ENCODE peak calls at places on chromosomes 11 and 22, in five cellular contexts. O, D, W, Y and H are unnamed samples.

GRCh38 chr22:39299829-39300178 is 19.6 kb downstream of the RPL3 start:
- DNase-seq in O (no peak), D (no peak), W (no peak), Y (no peak), H (no peak)

GRCh38 chr22:44721206-44721605 is 19.2 kb downstream of the PRR5 start:
- DNase-seq in O (no peak), D (no peak), W (no peak), Y (no peak), H (no peak)

GRCh38 chr11:65887723-65888162 is 528 bp downstream of the FIBP start:
- DNase-seq in O (peak; percentile 69), D (no peak), W (no peak), Y (no peak), H (peak; percentile 57)

GRCh38 chr22:37287550-37287951 is 5.2 kb downstream of the CYTH4 start:
- DNase-seq in O (no peak), D (no peak), W (no peak), Y (no peak), H (no peak)

GRCh38 chr11:87251560-87251959 is 213.8 kb downstream of the TMEM135 start:
- DNase-seq in O (peak; percentile 39), D (no peak), W (no peak), Y (no peak), H (peak; percentile 44)

GRCh38 chr11:126139541-126140091 is 71.8 kb downstream of the RPUSD4 start:
- DNase-seq in O (no peak), D (peak; percentile 95), W (peak; percentile 77), Y (no peak), H (peak; percentile 72)

GRCh38 chr11:88320149-88320559 is 17.4 kb downstream of the CTSC start:
- DNase-seq in O (no peak), D (peak; percentile 45), W (peak; percentile 95), Y (peak; percentile 71), H (peak; percentile 85)

GRCh38 chr22:29503811-29504372 is 23.9 kb downstream of the NEFH start:
- DNase-seq in O (peak; percentile 34), D (peak; percentile 83), W (peak; percentile 88), Y (peak; percentile 29), H (peak; percentile 81)

GRCh38 chr11:106391771-106392412 is 314.4 kb downstream of the AASDHPPT start:
- DNase-seq in O (peak; percentile 12), D (peak; percentile 78), W (peak; percentile 64), Y (peak; percentile 44), H (peak; percentile 44)

GRCh38 chr11:2531987-2532703 is 87.3 kb downstream of the KCNQ1 start:
- DNase-seq in O (no peak), D (no peak), W (no peak), Y (no peak), H (no peak)

GRCh38 chr11:44950036-44950624 is 553 bp downstream of the TP53I11 start:
- DNase-seq in O (no peak), D (no peak), W (peak; percentile 16), Y (no peak), H (no peak)

GRCh38 chr22:37187891-37188761 is at the start of gene C1QTNF6:
- DNase-seq in O (peak; percentile 72), D (peak; percentile 87), W (peak; percentile 69), Y (no peak), H (peak; percentile 35)

GRCh38 chr22:23829845-23830372 is 8.9 kb downstream of the DERL3 start:
- DNase-seq in O (no peak), D (peak; percentile 90), W (peak; percentile 89), Y (peak; percentile 85), H (peak; percentile 94)

GRCh38 chr11:62552465-62552782 is 5.8 kb upstream of the AHNAK start:
- DNase-seq in O (peak; percentile 52), D (peak; percentile 60), W (peak; percentile 65), Y (no peak), H (peak; percentile 82)

GRCh38 chr11:72038491-72038890 is 39.8 kb downstream of the IL18BP start:
- DNase-seq in O (peak; percentile 17), D (peak; percentile 82), W (peak; percentile 84), Y (peak; percentile 46), H (peak; percentile 81)

GRCh38 chr11:118193910-118194566 is 17.6 kb upstream of the SCN2B start:
- DNase-seq in O (no peak), D (no peak), W (no peak), Y (no peak), H (no peak)

GRCh38 chr22:32853662-32854061 is 52.2 kb downstream of the TIMP3 start:
- DNase-seq in O (no peak), D (no peak), W (peak; percentile 28), Y (no peak), H (no peak)

GRCh38 chr11:60825118-60825517 is 16.8 kb upstream of the CCDC86 start:
- DNase-seq in O (no peak), D (no peak), W (no peak), Y (no peak), H (no peak)

GRCh38 chr22:17154971-17155370 is 4.1 kb downstream of the HDHD5 start:
- DNase-seq in O (no peak), D (no peak), W (no peak), Y (no peak), H (peak; percentile 16)

GRCh38 chr11:134363592-134363991 is 31.8 kb downstream of the GLB1L2 start:
- DNase-seq in O (no peak), D (no peak), W (no peak), Y (no peak), H (no peak)

GRCh38 chr11:17649696-17650600 is 69.4 kb upstream of the MYOD1 start:
- DNase-seq in O (no peak), D (no peak), W (peak; percentile 4), Y (no peak), H (peak; percentile 6)

GRCh38 chr11:106761240-106761639 is 257.0 kb downstream of the GUCY1A2 start:
- DNase-seq in O (no peak), D (no peak), W (no peak), Y (no peak), H (no peak)

GRCh38 chr11:73198677-73199076 is 19.4 kb upstream of the P2RY2 start:
- DNase-seq in O (peak; percentile 53), D (peak; percentile 25), W (no peak), Y (no peak), H (no peak)

GRCh38 chr11:122706689-122707088 is 51.2 kb downstream of the UBASH3B start:
- DNase-seq in O (peak; percentile 47), D (peak; percentile 52), W (peak; percentile 68), Y (no peak), H (peak; percentile 79)

GRCh38 chr22:24076091-24076867 is 65.2 kb downstream of the CABIN1 start:
- DNase-seq in O (peak; percentile 74), D (no peak), W (no peak), Y (no peak), H (peak; percentile 49)

GRCh38 chr11:88246680-88247079 is 71.4 kb upstream of the RAB38 start:
- DNase-seq in O (peak; percentile 90), D (peak; percentile 92), W (peak; percentile 22), Y (peak; percentile 76), H (peak; percentile 96)

DNA sequence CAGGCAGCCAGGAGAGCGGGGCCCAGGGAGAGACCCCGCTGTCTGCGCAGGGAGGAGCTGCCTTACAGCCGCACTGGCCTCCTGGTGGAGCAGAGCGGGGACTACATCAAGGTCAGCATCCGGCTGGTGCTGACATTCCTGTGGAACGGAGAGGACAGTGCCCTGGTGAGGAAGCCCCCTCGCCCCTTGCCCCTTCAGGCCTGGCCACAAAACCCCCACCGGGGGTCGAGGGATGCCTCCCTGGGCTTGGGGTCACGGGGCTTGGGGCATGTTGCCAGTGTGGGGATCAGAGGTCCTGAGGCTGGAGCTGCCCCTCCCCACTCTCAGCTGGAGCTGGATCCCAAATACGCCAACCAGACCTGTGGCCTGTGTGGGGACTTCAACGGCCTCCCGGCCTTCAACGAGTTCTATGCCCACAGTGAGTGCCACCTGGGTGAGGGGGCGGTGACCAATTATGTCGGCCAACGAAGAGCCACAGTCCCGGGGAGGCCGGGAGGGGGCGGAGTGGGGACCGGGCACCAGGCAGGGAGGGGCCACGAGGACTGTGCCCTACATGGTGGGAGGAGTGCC is 4.2 kb downstream of the MUC5B start:
- DNase-seq in O (no peak), D (no peak), W (no peak), Y (no peak), H (no peak)
- TF ChIP-seq CTCF in O (no peak), D (peak; percentile 51), W (no peak), Y (peak; percentile 34), H (no peak)

GRCh38 chr22:46473021-46473779 is 64.2 kb downstream of the CELSR1 start:
- DNase-seq in O (no peak), D (no peak), W (no peak), Y (no peak), H (no peak)

GRCh38 chr22:46471901-46472721 is 65.3 kb downstream of the CELSR1 start:
- DNase-seq in O (peak; percentile 51), D (no peak), W (no peak), Y (no peak), H (no peak)

GRCh38 chr22:46469701-46470100 is 67.7 kb downstream of the CELSR1 start:
- DNase-seq in O (no peak), D (no peak), W (no peak), Y (no peak), H (no peak)

GRCh38 chr22:46473896-46474557 is 63.4 kb downstream of the CELSR1 start:
- DNase-seq in O (no peak), D (no peak), W (no peak), Y (no peak), H (no peak)

DNA sequence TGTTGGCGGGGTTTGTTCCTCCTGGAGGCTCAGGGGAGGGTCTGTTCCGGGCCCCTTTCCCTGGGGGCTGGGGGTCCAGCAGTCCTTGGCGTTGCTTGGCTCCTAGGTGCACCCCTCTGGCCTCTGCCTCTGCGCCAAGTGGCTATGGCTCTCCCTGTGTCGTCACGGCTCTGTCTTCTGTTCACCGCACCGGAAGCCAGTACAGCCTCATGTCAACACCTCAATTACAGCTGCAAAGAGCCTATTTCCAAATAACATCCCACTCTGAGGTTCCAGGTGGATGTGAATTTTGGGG is 64.8 kb downstream of the CELSR1 start:
- DNase-seq in O (no peak), D (no peak), W (no peak), Y (no peak), H (no peak)
- H3K4me3 ChIP-seq in O (no peak overlapping the region), D (no peak overlapping the region), W (no peak overlapping the region), Y (no peak overlapping the region), H (no peak overlapping the region)

GRCh38 chr11:63915961-63916836 is 765 bp downstream of the RCOR2 start:
- DNase-seq in O (no peak), D (no peak), W (peak; percentile 34), Y (no peak), H (no peak)
- TF ChIP-seq CTCF in O (peak; percentile 59), D (peak; percentile 68), W (peak; percentile 60), Y (peak; percentile 66), H (peak; percentile 39)

GRCh38 chr22:35191412-35191811 is 65.9 kb upstream of the HMGXB4 start:
- DNase-seq in O (peak; percentile 16), D (peak; percentile 33), W (peak; percentile 29), Y (peak; percentile 8), H (peak; percentile 30)

GRCh38 chr22:35192121-35192918 is 65.0 kb upstream of the HMGXB4 start:
- DNase-seq in O (peak; percentile 45), D (no peak), W (no peak), Y (no peak), H (peak; percentile 45)

GRCh38 chr22:35183917-35184316 is 73.4 kb upstream of the HMGXB4 start:
- DNase-seq in O (no peak), D (no peak), W (no peak), Y (no peak), H (no peak)

GRCh38 chr22:35189559-35189958 is 67.7 kb upstream of the HMGXB4 start:
- DNase-seq in O (no peak), D (no peak), W (no peak), Y (no peak), H (no peak)

DNA sequence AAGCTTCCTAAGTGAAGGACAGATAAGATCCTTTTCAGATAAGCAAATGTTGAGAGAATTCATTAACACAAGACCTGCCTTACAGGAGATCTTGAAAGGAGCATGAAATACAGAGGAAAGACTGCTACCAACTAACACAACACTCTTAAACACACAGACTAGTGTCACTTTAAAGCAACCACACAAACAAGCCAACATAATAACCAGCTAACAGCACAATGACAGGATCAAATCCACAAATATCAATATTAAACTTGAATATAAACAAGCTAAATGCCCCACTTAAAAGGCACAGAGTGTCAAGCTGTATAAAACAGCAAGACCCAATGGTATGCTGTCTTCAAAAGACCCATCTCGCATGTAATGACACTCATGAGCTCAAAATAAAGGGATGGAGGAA is 70.8 kb upstream of the HMGXB4 start:
- DNase-seq in O (no peak), D (no peak), W (no peak), Y (no peak), H (no peak)
- H3K4me3 ChIP-seq in O (no peak overlapping the region), D (no peak overlapping the region), W (no peak overlapping the region), Y (no peak overlapping the region), H (no peak overlapping the region)